ENCODE peak calls at places on chromosomes 16 and 17, in ten cellular contexts. V, J, H, I, Z, O, S, E, Y and F are unnamed samples. For H3K4me1, the result is how much of the 10 kb centered on the place peaks cover.

GRCh38 chr17:49461580-49461979 is 33.5 kb upstream of the NGFR start:
- DNase-seq in E (no peak), V (no peak), H (no peak), S (no peak), J (no peak), Z (no peak), I (no peak), O (no peak), Y (no peak), F (no peak)

GRCh38 chr17:75647061-75647460 is 13.8 kb downstream of the SMIM5 start:
- DNase-seq in I (no peak), V (peak), Y (no peak), O (no peak), E (no peak), J (no peak), H (no peak), S (no peak), Z (no peak), F (no peak)

GRCh38 chr17:50893183-50893993 is 27.2 kb upstream of the TOB1 start:
- DNase-seq in H (peak), S (peak), Y (peak), E (no peak), J (peak), V (no peak), I (peak), O (peak), Z (no peak), F (no peak)

GRCh38 chr16:68762996-68763756 is 26.1 kb downstream of the CDH1 start:
- DNase-seq in I (no peak), V (no peak), S (no peak), H (no peak), Y (no peak), J (no peak), O (no peak), Z (no peak), E (no peak), F (no peak)

GRCh38 chr17:63946440-63947363 is 14.6 kb upstream of the CD79B start:
- DNase-seq in J (no peak), O (peak), H (peak), E (no peak), S (no peak), I (peak), V (peak), Y (peak), Z (peak), F (peak)

GRCh38 chr16:59543641-59544040 is 809.5 kb upstream of the GOT2 start:
- DNase-seq in Y (no peak), I (peak), V (no peak), Z (no peak), H (no peak), O (no peak), J (no peak), S (no peak), E (no peak), F (no peak)

GRCh38 chr16:508884-509736 is 18.4 kb upstream of the CAPN15 start:
- DNase-seq in E (no peak), H (peak), Y (no peak), Z (no peak), V (no peak), S (no peak), I (peak), O (no peak), J (no peak), F (no peak)

GRCh38 chr16:66406534-66407368 is 20.3 kb upstream of the BEAN1 start:
- DNase-seq in Y (peak), O (peak), I (peak), V (peak), S (peak), H (peak), Z (peak), J (peak), E (peak), F (peak)

GRCh38 chr17:3531266-3532101 is 26.1 kb downstream of the TRPV3 start:
- DNase-seq in E (no peak), H (no peak), Z (no peak), O (no peak), Y (no peak), J (no peak), V (peak), S (peak), I (no peak), F (no peak)

GRCh38 chr16:17369441-17369951 is 101.3 kb downstream of the XYLT1 start:
- DNase-seq in E (no peak), J (peak), H (peak), I (no peak), S (no peak), O (no peak), Z (peak), V (peak), Y (no peak), F (peak)

GRCh38 chr16:85479972-85480726 is 133.0 kb upstream of the GSE1 start:
- DNase-seq in Z (peak), V (peak), O (peak), E (no peak), I (no peak), J (no peak), H (peak), Y (peak), S (no peak), F (no peak)
- H3K4me1 ChIP-seq in Z (under half), V (under half), O (under half), E (under half), I (under half), J (under half), H (under half), Y (under half), S (under half), F (under half)

GRCh38 chr16:87836844-87837581 is 32.3 kb downstream of the SLC7A5 start:
- DNase-seq in I (no peak), Z (no peak), Y (no peak), V (no peak), S (no peak), O (no peak), J (no peak), E (no peak), H (no peak), F (no peak)
- TF ChIP-seq POLR2A in I (peak), Z (no peak), Y (no peak), V (no peak), S (no peak), O (no peak), J (no peak), E (no peak), H (no peak), F (no peak)

GRCh38 chr16:46753015-46753414 is 4.9 kb upstream of the MYLK3 start:
- DNase-seq in Y (no peak), S (no peak), V (peak), H (no peak), I (no peak), E (no peak), Z (no peak), J (no peak), O (no peak), F (no peak)

GRCh38 chr16:46748775-46749705 is 896 bp upstream of the MYLK3 start:
- DNase-seq in Y (no peak), S (peak), I (no peak), J (no peak), Z (no peak), E (no peak), O (no peak), H (no peak), V (peak), F (peak)

GRCh38 chr16:46746821-46747776 is 1.0 kb downstream of the MYLK3 start:
- DNase-seq in J (no peak), I (no peak), S (peak), E (no peak), V (peak), Z (no peak), Y (no peak), H (no peak), O (no peak), F (peak)

GRCh38 chr16:46747777-46748651 is at the start of gene MYLK3:
- DNase-seq in E (peak), J (no peak), S (peak), I (no peak), Z (no peak), O (no peak), Y (no peak), V (peak), H (no peak), F (peak)

DNA sequence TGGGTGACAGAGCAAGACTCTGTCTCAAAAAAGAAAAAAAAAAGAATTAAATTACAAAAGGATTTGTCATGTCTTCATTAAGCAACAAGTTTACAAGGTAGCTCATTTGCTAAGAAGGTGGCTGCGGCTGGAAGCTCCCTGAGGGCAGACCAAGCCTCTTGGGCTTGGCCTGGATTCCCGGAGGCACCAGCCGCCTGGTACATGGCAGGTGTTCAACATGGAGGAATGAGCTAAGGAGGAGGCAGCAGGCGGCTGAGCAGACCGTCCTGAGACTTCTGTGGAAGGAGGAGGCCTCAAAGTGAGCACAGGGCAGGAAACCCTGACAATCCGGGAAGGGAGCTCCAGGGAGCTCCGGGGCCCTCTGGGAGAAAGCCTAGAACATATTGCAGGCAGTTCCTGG is 3.2 kb upstream of the MYLK3 start:
- DNase-seq in E (no peak), J (no peak), I (no peak), Y (no peak), Z (no peak), V (peak), O (no peak), S (no peak), H (no peak), F (no peak)
- H3K4me1 ChIP-seq in E (under half), J (under half), I (under half), Y (under half), Z (under half), V (under half), O (under half), S (under half), H (under half), F (under half)

GRCh38 chr16:31135535-31136286 is at the start of gene PRSS8:
- DNase-seq in E (no peak), H (peak), S (no peak), O (peak), Z (peak), V (no peak), J (peak), I (no peak), Y (no peak), F (no peak)
- TF ChIP-seq POLR2A in E (no peak), H (peak), S (no peak), O (peak), Z (peak), V (no peak), J (peak), I (no peak), Y (no peak), F (no peak)

DNA sequence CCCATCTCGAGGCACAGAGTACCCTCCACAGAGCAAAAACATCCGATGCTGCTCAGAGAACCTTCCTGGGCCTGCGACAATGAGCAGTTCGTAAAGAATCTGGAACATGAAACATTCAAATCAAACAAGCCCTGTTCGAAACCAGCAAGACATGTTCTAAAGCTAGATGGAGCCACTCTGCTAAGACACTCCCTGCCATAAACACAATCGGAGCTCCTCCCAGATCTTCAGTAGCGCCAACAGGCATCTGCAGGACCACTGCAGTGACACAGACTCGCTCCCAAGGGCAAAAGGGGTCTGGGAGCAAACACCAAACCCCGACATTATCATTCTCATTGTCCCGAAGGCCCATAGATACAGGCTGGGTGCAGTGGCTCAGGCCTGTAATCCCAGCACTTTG is 108.7 kb downstream of the ZFHX3 start:
- DNase-seq in I (peak), O (no peak), H (peak), Y (peak), V (peak), S (peak), J (no peak), E (no peak), Z (no peak), F (no peak)
- H3K4me1 ChIP-seq in I (under half), O (half or more), H (under half), Y (under half), V (under half), S (under half), J (under half), E (under half), Z (under half), F (under half)

GRCh38 chr17:47253541-47254402 is at the start of gene ITGB3:
- DNase-seq in J (peak), S (peak), O (peak), Y (peak), I (peak), V (peak), H (peak), Z (peak), E (no peak), F (peak)
- TF ChIP-seq POLR2A in J (no peak), S (peak), O (no peak), Y (no peak), I (peak), V (no peak), H (peak), Z (no peak), E (no peak), F (no peak)

DNA sequence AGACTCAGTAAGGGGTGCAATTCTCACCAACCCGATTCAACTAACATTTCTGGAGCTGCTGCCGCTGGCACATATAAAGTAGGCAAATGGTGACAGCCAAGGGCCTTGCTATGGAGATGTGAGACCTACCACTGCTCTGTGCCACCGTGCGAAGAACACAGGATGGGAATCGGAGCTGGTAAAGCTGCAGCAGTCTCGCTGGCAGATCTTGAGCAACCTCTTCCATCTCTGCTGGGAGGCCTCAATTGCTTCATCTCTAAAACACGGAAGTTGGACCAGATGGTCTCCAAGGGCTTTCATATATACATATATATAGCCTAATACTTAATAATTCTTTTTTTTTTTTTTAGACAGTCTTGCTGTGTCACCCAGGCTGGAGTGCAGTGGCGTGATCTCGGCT is 128.9 kb upstream of the RCVRN start:
- DNase-seq in H (no peak), Z (no peak), V (peak), S (no peak), E (no peak), I (no peak), J (no peak), O (no peak), Y (no peak), F (no peak)
- H3K4me1 ChIP-seq in H (under half), Z (under half), V (half or more), S (under half), E (under half), I (under half), J (under half), O (under half), Y (under half), F (under half)

GRCh38 chr16:70710422-70711210 is 24.8 kb upstream of the MTSS2 start:
- DNase-seq in V (no peak), O (no peak), Z (no peak), H (no peak), E (no peak), J (no peak), Y (no peak), S (no peak), I (no peak), F (no peak)
- TF ChIP-seq POLR2A in V (no peak), O (no peak), Z (no peak), H (no peak), E (no peak), J (no peak), Y (no peak), S (no peak), I (no peak), F (no peak)

GRCh38 chr17:79844869-79845600 is 5.8 kb upstream of the CBX4 start:
- DNase-seq in H (peak), E (no peak), O (peak), Z (peak), Y (peak), V (peak), J (no peak), I (no peak), S (no peak), F (peak)
- H3K4me1 ChIP-seq in H (half or more), E (under half), O (half or more), Z (half or more), Y (under half), V (half or more), J (under half), I (under half), S (half or more), F (under half)

DNA sequence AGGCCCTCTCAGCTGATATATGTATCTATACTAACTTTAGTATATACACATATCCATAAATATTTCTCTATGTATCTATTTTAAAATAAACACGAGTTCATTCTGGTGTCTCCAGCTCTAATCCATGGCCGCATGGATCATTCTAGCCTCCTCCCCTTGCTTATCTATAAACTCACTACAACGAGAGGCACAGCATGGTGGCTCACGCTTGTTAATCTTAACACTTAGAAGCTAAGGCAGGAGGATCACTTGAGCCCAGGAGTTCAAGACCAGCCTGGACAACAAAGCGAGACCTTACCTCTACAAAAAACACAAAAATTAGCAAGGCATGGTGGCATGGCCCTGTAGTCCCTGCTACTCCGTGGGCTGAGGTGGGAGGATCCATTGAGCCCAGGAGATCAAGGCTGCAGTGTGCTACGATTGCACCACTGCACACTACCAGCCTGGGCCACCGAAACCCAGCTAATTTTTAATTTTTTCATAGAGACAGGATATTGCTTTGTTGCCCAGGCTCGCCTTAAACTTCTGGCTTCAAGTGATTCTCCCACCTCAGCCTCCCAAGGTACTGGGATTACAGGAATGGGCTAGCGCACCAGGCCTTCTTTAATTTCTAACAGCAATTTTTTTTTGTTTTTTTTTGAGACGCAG is 3.9 kb upstream of the ZNF207 start:
- DNase-seq in E (no peak), O (no peak), V (no peak), J (no peak), H (no peak), Y (no peak), I (no peak), S (no peak), Z (no peak), F (no peak)
- TF ChIP-seq POLR2A in E (no peak), O (no peak), V (no peak), J (no peak), H (no peak), Y (no peak), I (no peak), S (no peak), Z (no peak), F (no peak)